ENCODE peak calls at places on chromosomes 5 and 9, in nine cellular contexts. X is ACHN; R is effector memory CD4-positive, alpha-beta T cell; S is fibroblast of the conjunctiva; C is stimulated activated CD4-positive, alpha-beta T cell treated with anti-CD3 and anti-CD28 coated beads, Interleukin-4, amount 100 ng/mL, for 48 hours; B is neural crest cell; E is psoas muscle; W is HuH-7; K is ovary. G is an unnamed sample.
A peak's percentile ranks its signal among the peaks of the same experiment; 100 is the strongest.

GRCh38 chr5:1747079-1747802 is 52.4 kb downstream of the MRPL36 start:
- DNase-seq in K (peak; percentile 11), W (no peak), C (no peak), E (no peak), R (no peak), S (no peak), B (no peak), X (no peak), G (no peak)

GRCh38 chr9:104997536-104997935 is 69.6 kb upstream of the ABCA1 start:
- DNase-seq in X (no peak), S (no peak), R (no peak), K (no peak), C (no peak), E (no peak), W (no peak), B (no peak), G (no peak)

GRCh38 chr5:157893611-157894010 is 34.7 kb upstream of the CLINT1 start:
- DNase-seq in E (no peak), S (no peak), B (no peak), W (no peak), X (no peak), R (no peak), K (no peak), C (no peak), G (no peak)

GRCh38 chr9:85290019-85290418 is 451.7 kb downstream of the AGTPBP1 start:
- DNase-seq in S (no peak), K (no peak), B (no peak), R (no peak), E (no peak), C (no peak), W (no peak), X (no peak), G (peak; percentile 2)

GRCh38 chr9:99253772-99254431 is 31.8 kb downstream of the SEC61B start:
- DNase-seq in C (peak; percentile 86), R (peak; percentile 18), K (no peak), W (no peak), S (no peak), X (peak; percentile 15), B (no peak), E (peak; percentile 28), G (no peak)

GRCh38 chr9:132214027-132214622 is 52.3 kb downstream of the NTNG2 start:
- DNase-seq in X (peak; percentile 71), S (peak; percentile 4), W (no peak), R (no peak), E (peak; percentile 75), B (no peak), C (no peak), K (peak; percentile 81), G (no peak)

GRCh38 chr5:127645300-127645726 is 3.6 kb upstream of the CTXN3 start:
- DNase-seq in W (no peak), X (no peak), S (no peak), E (no peak), R (no peak), B (no peak), K (no peak), C (no peak), G (no peak)

GRCh38 chr9:77021928-77022782 is 2.7 kb downstream of the FOXB2 start:
- DNase-seq in K (no peak), X (no peak), C (no peak), W (no peak), B (peak; percentile 11), S (no peak), R (no peak), E (no peak), G (no peak)

GRCh38 chr5:78526049-78526525 is 122.5 kb downstream of the LHFPL2 start:
- DNase-seq in R (no peak), K (no peak), C (no peak), X (no peak), S (no peak), W (no peak), E (no peak), B (no peak), G (no peak)

GRCh38 chr5:123182072-123182471 is 93.0 kb downstream of the PRDM6 start:
- DNase-seq in X (no peak), E (no peak), K (no peak), B (no peak), S (no peak), C (no peak), R (no peak), W (no peak), G (no peak)

GRCh38 chr5:43631182-43631910 is 28.4 kb downstream of the NNT start:
- DNase-seq in K (peak; percentile 34), B (peak; percentile 44), C (no peak), X (peak; percentile 80), W (peak; percentile 60), S (peak; percentile 67), E (peak; percentile 47), R (no peak), G (no peak)

GRCh38 chr9:2674141-2674824 is 43.0 kb upstream of the KCNV2 start:
- DNase-seq in R (no peak), S (no peak), X (no peak), B (no peak), K (no peak), C (no peak), E (no peak), W (no peak), G (no peak)

GRCh38 chr5:144085381-144085780 is 85.1 kb downstream of the YIPF5 start:
- DNase-seq in W (no peak), E (no peak), K (no peak), X (no peak), R (no peak), S (no peak), C (no peak), B (no peak), G (no peak)

GRCh38 chr5:26889810-26890209 is 148.6 kb downstream of the CDH9 start:
- DNase-seq in W (no peak), K (no peak), X (no peak), R (no peak), B (no peak), C (no peak), E (no peak), S (no peak), G (no peak)

GRCh38 chr9:134935056-134936020 is 17.6 kb upstream of the FCN1 start:
- DNase-seq in E (no peak), W (no peak), S (no peak), X (no peak), C (no peak), B (no peak), R (no peak), K (no peak), G (no peak)

GRCh38 chr5:124512236-124512635 is 234.2 kb downstream of the ZNF608 start:
- DNase-seq in R (no peak), K (no peak), W (no peak), B (no peak), S (no peak), C (no peak), E (peak; percentile 53), X (no peak), G (no peak)

GRCh38 chr9:135073741-135074305 is 13.6 kb upstream of the OLFM1 start:
- DNase-seq in B (no peak), K (no peak), S (no peak), C (no peak), E (no peak), X (no peak), R (no peak), W (no peak), G (no peak)

GRCh38 chr5:150659360-150660107 is 1.5 kb upstream of the MYOZ3 start:
- DNase-seq in B (no peak), R (no peak), X (no peak), E (no peak), W (no peak), S (no peak), K (no peak), C (no peak), G (no peak)

GRCh38 chr9:135492886-135493669 is 7.4 kb upstream of the MRPS2 start:
- DNase-seq in E (no peak), B (no peak), X (no peak), R (no peak), W (no peak), S (no peak), C (no peak), K (no peak), G (no peak)

GRCh38 chr5:174431504-174431903 is 292.9 kb upstream of the MSX2 start:
- DNase-seq in S (no peak), R (no peak), K (no peak), X (no peak), C (no peak), E (no peak), W (no peak), B (no peak), G (no peak)

GRCh38 chr5:128227984-128228383 is 144.4 kb downstream of the SLC12A2 start:
- DNase-seq in K (no peak), W (no peak), X (peak; percentile 19), S (peak; percentile 86), E (peak; percentile 17), R (no peak), B (no peak), C (no peak), G (peak; percentile 46)

GRCh38 chr9:125894566-125894965 is 147.4 kb downstream of the PBX3 start:
- DNase-seq in R (no peak), E (no peak), C (no peak), W (no peak), B (no peak), S (no peak), K (no peak), X (no peak), G (no peak)

GRCh38 chr9:86405926-86406325 is 51.7 kb upstream of the TUT7 start:
- DNase-seq in W (no peak), E (no peak), S (peak; percentile 59), K (no peak), C (peak; percentile 13), R (no peak), B (no peak), X (peak; percentile 19), G (no peak)

GRCh38 chr9:127008076-127008475 is 93.5 kb downstream of the RALGPS1 start:
- DNase-seq in E (no peak), S (no peak), C (no peak), R (no peak), X (no peak), W (no peak), K (no peak), B (no peak), G (no peak)

GRCh38 chr9:113602126-113603119 is 138.9 kb downstream of the RGS3 start:
- DNase-seq in B (no peak), E (peak; percentile 90), W (peak; percentile 58), X (peak; percentile 20), S (peak; percentile 47), R (no peak), C (peak; percentile 56), K (peak; percentile 86), G (peak; percentile 6)

GRCh38 chr5:168826292-168826725 is 247.1 kb upstream of the PANK3 start:
- DNase-seq in B (no peak), X (no peak), W (no peak), S (no peak), C (no peak), R (no peak), K (no peak), E (no peak), G (no peak)

GRCh38 chr5:94031631-94032030 is 290.2 kb upstream of the POU5F2 start:
- DNase-seq in E (no peak), S (no peak), C (no peak), R (no peak), B (no peak), K (no peak), X (no peak), W (no peak), G (no peak)

GRCh38 chr5:143065185-143065584 is 295.0 kb downstream of the ARHGAP26 start:
- DNase-seq in R (no peak), E (no peak), C (no peak), K (no peak), S (peak; percentile 75), W (no peak), X (no peak), B (no peak), G (no peak)

GRCh38 chr5:115460476-115460875 is 84.1 kb downstream of the FEM1C start:
- DNase-seq in E (peak; percentile 62), B (no peak), X (peak; percentile 62), K (no peak), R (no peak), S (no peak), C (no peak), W (no peak), G (no peak)

GRCh38 chr9:97847474-97848236 is 5.4 kb upstream of the FOXE1 start:
- DNase-seq in X (no peak), R (no peak), W (no peak), S (no peak), E (no peak), B (no peak), C (no peak), K (no peak), G (no peak)

GRCh38 chr9:88663766-88664419 is 128.9 kb downstream of the NXNL2 start:
- DNase-seq in S (no peak), C (no peak), E (no peak), K (no peak), X (no peak), R (no peak), W (no peak), B (no peak), G (no peak)

G was measured in NK-92 treated with Interleukin-12 subunit alpha and Interleukin-12 subunit beta, amount 100 ng/mL, for 24 hours.